ENCODE peak calls at places on chromosomes 3 and 15, in eight cellular contexts. H is A673, M is hepatocyte, I is endodermal cell, F is NT2/D1, L is mammary epithelial cell, Z is upper lobe of right lung, W is esophagus squamous epithelium. Q is an unnamed sample.
A peak's percentile ranks its signal among the peaks of the same experiment; 100 is the strongest.

GRCh38 chr3:113658107-113658506 is 38.3 kb downstream of the USF3 start:
- DNase-seq in F (no peak), L (no peak), Z (no peak), W (no peak), M (no peak), H (no peak), I (no peak), Q (no peak)

GRCh38 chr3:142896201-142896755 is 7.4 kb upstream of the PCOLCE2 start:
- DNase-seq in F (no peak), L (peak; percentile 78), I (no peak), W (no peak), H (peak; percentile 7), M (no peak), Z (no peak), Q (no peak)

GRCh38 chr3:60772584-60772983 is 478.7 kb downstream of the FHIT start:
- DNase-seq in W (no peak), M (no peak), F (peak; percentile 61), H (no peak), Z (no peak), I (peak; percentile 80), L (no peak), Q (no peak)

GRCh38 chr15:75835990-75836952 is 7.0 kb upstream of the UBE2Q2 start:
- DNase-seq in M (no peak), L (no peak), I (no peak), F (no peak), H (no peak), Z (no peak), W (no peak), Q (no peak)

GRCh38 chr3:197499427-197499826 is 56.3 kb downstream of the BDH1 start:
- DNase-seq in Z (no peak), H (no peak), M (no peak), F (no peak), L (peak; percentile 92), I (no peak), W (no peak), Q (no peak)

GRCh38 chr3:101801174-101801573 is 22.2 kb downstream of the NXPE3 start:
- DNase-seq in I (peak; percentile 57), Z (no peak), M (no peak), F (no peak), W (no peak), L (no peak), H (no peak), Q (no peak)

GRCh38 chr3:70854108-70854507 is 541.7 kb upstream of the MDFIC2 start:
- DNase-seq in I (no peak), H (peak; percentile 11), W (no peak), Z (no peak), L (peak; percentile 32), M (no peak), F (no peak), Q (no peak)

GRCh38 chr3:122977645-122978466 is 49.7 kb downstream of the SEMA5B start:
- DNase-seq in L (peak; percentile 53), I (peak; percentile 83), H (peak; percentile 49), Z (peak; percentile 77), F (no peak), M (peak; percentile 80), W (no peak), Q (peak; percentile 97)

GRCh38 chr15:95174880-95175279 is 943.5 kb downstream of the MCTP2 start:
- DNase-seq in M (no peak), F (no peak), I (no peak), H (no peak), L (no peak), W (no peak), Z (no peak), Q (no peak)

GRCh38 chr3:147616998-147617619 is 207.9 kb downstream of the ZIC1 start:
- DNase-seq in W (no peak), L (no peak), H (peak; percentile 62), F (no peak), I (no peak), Z (no peak), M (peak; percentile 24), Q (no peak)

GRCh38 chr3:185645596-185646381 is 59.7 kb downstream of the SENP2 start:
- DNase-seq in M (peak; percentile 34), L (no peak), W (no peak), H (no peak), Z (no peak), I (peak; percentile 79), F (no peak), Q (no peak)

GRCh38 chr3:159418571-159419526 is 569.8 kb upstream of the IL12A start:
- DNase-seq in H (no peak), I (no peak), Z (no peak), F (no peak), W (no peak), L (peak; percentile 40), M (peak; percentile 13), Q (no peak)

GRCh38 chr15:75554717-75555116 is 24.4 kb downstream of the PTPN9 start:
- DNase-seq in Z (no peak), L (no peak), M (no peak), I (no peak), H (no peak), W (no peak), F (no peak), Q (no peak)

GRCh38 chr3:20510396-20510795 is 324.4 kb upstream of the SGO1 start:
- DNase-seq in L (no peak), H (no peak), I (no peak), M (no peak), W (no peak), F (no peak), Z (no peak), Q (no peak)

GRCh38 chr3:7573330-7573729 is 712.4 kb downstream of the GRM7 start:
- DNase-seq in H (no peak), W (no peak), M (no peak), Z (no peak), L (no peak), F (no peak), I (no peak), Q (no peak)

GRCh38 chr15:60095711-60096110 is 91.6 kb downstream of the FOXB1 start:
- DNase-seq in H (no peak), Z (no peak), M (no peak), W (no peak), F (no peak), L (no peak), I (no peak), Q (no peak)

GRCh38 chr3:16508591-16508995 is 4.9 kb downstream of the RFTN1 start:
- DNase-seq in F (no peak), Z (no peak), W (no peak), I (no peak), M (no peak), L (no peak), H (no peak), Q (peak; percentile 45)

GRCh38 chr3:15295506-15295905 is 36.9 kb downstream of the SH3BP5 start:
- DNase-seq in H (no peak), W (no peak), M (no peak), I (no peak), L (no peak), Z (no peak), F (no peak), Q (no peak)
- H3K4me1 ChIP-seq in H (peaks cover 11% of the 10 kb centered on the region), W (peaks cover 91% of the 10 kb centered on the region), M (no peaks in the 10 kb centered on the region), I (no peaks in the 10 kb centered on the region), L (peaks cover 14% of the 10 kb centered on the region), Z (peaks cover 70% of the 10 kb centered on the region), F (no peaks in the 10 kb centered on the region), Q (peaks cover 90% of the 10 kb centered on the region)

DNA sequence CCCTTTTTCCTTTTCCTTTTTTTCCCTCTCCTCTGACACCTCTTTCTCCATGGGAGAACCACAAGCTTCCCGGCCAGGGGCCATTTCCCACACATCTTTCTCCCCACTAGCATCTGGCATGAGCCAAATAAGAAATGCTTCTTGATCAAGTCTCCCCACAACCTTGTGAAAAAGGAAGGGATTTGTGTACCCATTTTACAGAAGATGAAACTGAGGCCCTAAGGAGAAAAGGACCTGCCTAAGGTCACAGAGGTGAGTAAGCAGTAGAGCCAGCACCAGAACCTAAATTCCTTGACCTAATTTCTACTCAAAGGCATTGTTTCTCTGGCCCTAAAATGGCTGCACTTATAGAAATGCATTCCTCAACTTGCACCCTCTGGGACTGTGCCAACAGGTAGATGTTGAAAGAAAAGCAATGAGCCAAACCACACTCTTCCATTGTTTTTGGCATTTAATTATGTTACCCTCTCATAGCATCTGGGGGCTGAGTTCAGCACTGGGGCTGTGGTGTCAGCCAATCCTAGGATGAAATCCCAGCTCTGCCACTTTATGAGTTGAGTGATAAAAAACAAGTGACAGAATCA is 81.7 kb upstream of the TLE3 start:
- DNase-seq in L (no peak), W (no peak), Z (no peak), H (no peak), M (no peak), I (no peak), F (no peak), Q (no peak)
- H3K4me1 ChIP-seq in L (no peaks in the 10 kb centered on the region), W (peaks cover 13% of the 10 kb centered on the region), Z (no peaks in the 10 kb centered on the region), H (peaks cover 24% of the 10 kb centered on the region), M (no peaks in the 10 kb centered on the region), I (no peaks in the 10 kb centered on the region), F (peaks cover 2% of the 10 kb centered on the region), Q (peaks cover 11% of the 10 kb centered on the region)

GRCh38 chr3:65953881-65954733 is 84.6 kb downstream of the MAGI1 start:
- DNase-seq in H (peak; percentile 61), W (no peak), Z (peak; percentile 70), L (no peak), I (peak; percentile 54), M (peak; percentile 53), F (no peak), Q (peak; percentile 76)

GRCh38 chr3:65953301-65953812 is 85.4 kb downstream of the MAGI1 start:
- DNase-seq in H (no peak), Z (peak; percentile 86), I (peak; percentile 93), L (peak; percentile 24), M (peak; percentile 91), F (no peak), W (no peak), Q (peak; percentile 94)

GRCh38 chr3:65950340-65951326 is 88.1 kb downstream of the MAGI1 start:
- DNase-seq in M (no peak), I (peak; percentile 79), L (no peak), W (no peak), F (peak; percentile 86), H (peak; percentile 96), Z (no peak), Q (no peak)

GRCh38 chr3:65952842-65953241 is 85.9 kb downstream of the MAGI1 start:
- DNase-seq in Z (no peak), W (no peak), I (no peak), M (no peak), F (no peak), H (no peak), L (no peak), Q (no peak)

GRCh38 chr3:65951836-65952505 is 86.7 kb downstream of the MAGI1 start:
- DNase-seq in Z (no peak), F (no peak), W (no peak), H (no peak), I (no peak), M (no peak), L (no peak), Q (no peak)
- H3K4me1 ChIP-seq in Z (peaks cover 55% of the 10 kb centered on the region), F (peaks cover 6% of the 10 kb centered on the region), W (peaks cover 64% of the 10 kb centered on the region), H (peaks cover 73% of the 10 kb centered on the region), I (peaks cover 24% of the 10 kb centered on the region), M (peaks cover 63% of the 10 kb centered on the region), L (peaks cover 19% of the 10 kb centered on the region), Q (peaks cover 56% of the 10 kb centered on the region)

DNA sequence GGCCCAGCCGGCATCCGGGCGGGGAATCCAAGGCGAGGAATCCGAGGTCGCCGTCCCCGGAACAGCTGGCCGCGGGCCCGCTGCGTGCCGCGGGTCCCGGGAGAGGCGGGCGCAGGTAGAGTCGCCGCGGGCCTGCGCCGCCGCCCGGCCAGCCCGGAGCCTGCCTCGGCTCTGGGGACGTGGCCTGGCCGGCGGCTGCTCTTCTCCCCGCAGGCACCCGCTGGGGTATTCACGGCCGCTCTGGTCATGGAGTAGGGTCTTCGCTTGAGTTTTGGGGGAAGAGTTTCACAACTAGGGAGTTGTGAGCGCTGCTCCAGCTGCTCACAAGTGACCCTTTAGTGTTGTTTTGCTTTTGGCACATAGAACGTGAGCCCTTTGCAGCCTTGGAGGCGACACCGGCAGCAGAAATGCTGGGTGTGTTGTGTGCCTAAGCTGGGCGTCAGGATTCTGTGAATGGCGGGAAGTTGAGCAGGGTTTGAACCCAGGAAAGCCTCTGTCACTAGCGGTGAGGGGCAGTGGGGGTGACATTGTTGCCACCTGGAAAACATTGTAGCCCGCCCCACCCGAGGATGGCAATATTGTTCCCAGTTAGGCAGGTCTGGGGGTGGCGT is 4.0 kb downstream of the TRIM71 start:
- DNase-seq in F (no peak), L (no peak), M (peak; percentile 53), I (peak; percentile 69), H (no peak), Z (peak; percentile 73), W (no peak), Q (no peak)
- H3K4me1 ChIP-seq in F (peaks cover 4% of the 10 kb centered on the region), L (peaks cover 4% of the 10 kb centered on the region), M (peaks cover 24% of the 10 kb centered on the region), I (peaks cover 17% of the 10 kb centered on the region), H (peaks cover 4% of the 10 kb centered on the region), Z (peaks cover 6% of the 10 kb centered on the region), W (peaks cover 31% of the 10 kb centered on the region), Q (peaks cover 30% of the 10 kb centered on the region)

Q was measured in thyroid gland.